ENCODE peak calls at places on chromosomes 7 and 10, in ten cellular contexts. G is type B pancreatic cell, M is progenitor cell of endocrine pancreas, T is anterior cingulate cortex, E is mucosa of descending colon, R is neuronal stem cell, X is AML-193, C is hypothalamus, P is neural crest cell, D is HepG2. A is an unnamed sample.
A peak's percentile ranks its signal among the peaks of the same experiment; 100 is the strongest.

GRCh38 chr10:90420637-90421318 is 437.1 kb downstream of the HTR7 start:
- DNase-seq in G (no peak), M (no peak), T (no peak), E (no peak), R (no peak), X (no peak), C (no peak), P (no peak), D (no peak), A (no peak)

GRCh38 chr7:116162236-116162635 is 48.1 kb upstream of the TES start:
- DNase-seq in G (no peak), M (no peak), T (no peak), E (no peak), R (no peak), X (no peak), C (no peak), P (no peak), D (no peak), A (no peak)

GRCh38 chr10:1552415-1552814 is 184.9 kb downstream of the ADARB2 start:
- DNase-seq in G (no peak), M (no peak), T (no peak), E (no peak), R (no peak), X (no peak), C (no peak), P (no peak), D (no peak), A (no peak)

GRCh38 chr10:77005901-77006300 is 631.7 kb downstream of the KCNMA1 start:
- DNase-seq in G (no peak), M (no peak), T (no peak), E (no peak), R (no peak), X (no peak), C (no peak), P (no peak), D (no peak), A (no peak)

GRCh38 chr10:74586088-74586585 is 240.3 kb upstream of the KAT6B start:
- DNase-seq in G (no peak), M (no peak), T (no peak), E (peak; percentile 9), R (no peak), X (no peak), C (no peak), P (no peak), D (no peak), A (peak; percentile 57)

GRCh38 chr10:51001587-51001986 is 72.7 kb upstream of the PRKG1 start:
- DNase-seq in G (no peak), M (no peak), T (no peak), E (no peak), R (no peak), X (peak; percentile 27), C (no peak), P (no peak), D (no peak), A (peak; percentile 52)

GRCh38 chr7:12757443-12757842 is 70.0 kb downstream of the ARL4A start:
- DNase-seq in G (no peak), M (no peak), T (no peak), E (no peak), R (no peak), X (no peak), C (no peak), P (no peak), D (no peak), A (no peak)

GRCh38 chr7:18693401-18693800 is 197.9 kb downstream of the HDAC9 start:
- DNase-seq in G (no peak), M (no peak), T (no peak), E (peak; percentile 3), R (no peak), X (peak; percentile 6), C (no peak), P (no peak), D (no peak), A (peak; percentile 78)

GRCh38 chr7:27782849-27783248 is 42.9 kb downstream of the TAX1BP1 start:
- DNase-seq in G (no peak), M (no peak), T (no peak), E (no peak), R (no peak), X (no peak), C (no peak), P (no peak), D (no peak), A (no peak)

GRCh38 chr7:117034851-117035462 is 81.7 kb downstream of the ST7 start:
- DNase-seq in G (no peak), M (no peak), T (no peak), E (no peak), R (no peak), X (no peak), C (no peak), P (no peak), D (no peak), A (peak; percentile 92)

GRCh38 chr7:151185762-151186639 is 1.0 kb downstream of the ASB10 start:
- DNase-seq in G (no peak), M (no peak), T (no peak), E (no peak), R (no peak), X (no peak), C (no peak), P (no peak), D (no peak), A (no peak)

GRCh38 chr10:490256-490655 is 199.2 kb downstream of the DIP2C start:
- DNase-seq in G (no peak), M (no peak), T (no peak), E (no peak), R (no peak), X (no peak), C (no peak), P (no peak), D (no peak), A (no peak)

GRCh38 chr7:90584420-90584819 is 11.7 kb upstream of the CDK14 start:
- DNase-seq in G (no peak), M (no peak), T (no peak), E (no peak), R (no peak), X (no peak), C (no peak), P (no peak), D (no peak), A (no peak)

GRCh38 chr10:78830062-78830974 is 238.4 kb upstream of the ZMIZ1 start:
- DNase-seq in G (no peak), M (no peak), T (no peak), E (no peak), R (no peak), X (no peak), C (no peak), P (no peak), D (no peak), A (peak; percentile 33)

GRCh38 chr10:112713411-112713810 is 236.6 kb upstream of the TCF7L2 start:
- DNase-seq in G (no peak), M (no peak), T (no peak), E (no peak), R (no peak), X (no peak), C (no peak), P (no peak), D (no peak), A (no peak)

GRCh38 chr10:124168991-124169826 is 75.8 kb upstream of the CHST15 start:
- DNase-seq in G (peak; percentile 58), M (no peak), T (no peak), E (no peak), R (no peak), X (no peak), C (no peak), P (no peak), D (no peak), A (no peak)

GRCh38 chr10:114967071-114967470 is 29.1 kb downstream of the TRUB1 start:
- DNase-seq in G (no peak), M (no peak), T (no peak), E (no peak), R (no peak), X (no peak), C (no peak), P (no peak), D (peak; percentile 7), A (no peak)

A was measured in DMS53.